ENCODE peak calls at places on chromosomes 6 and 20, in ten cellular contexts. X is pancreas, M is breast epithelium, O is K562, K is BE2C, G is adipocyte, V is stomach, S is brain microvascular endothelial cell, B is GM23338, I is HL-60. A is an unnamed sample.
A peak's percentile ranks its signal among the peaks of the same experiment; 100 is the strongest.

GRCh38 chr6:82767447-82767846 is 298.2 kb downstream of the UBE3D start:
- DNase-seq in O (no peak), G (no peak), B (no peak), S (no peak), M (no peak), X (no peak), K (no peak), I (no peak), V (no peak), A (no peak)

GRCh38 chr6:156107514-156108150 is 652.0 kb upstream of the NOX3 start:
- DNase-seq in B (no peak), I (no peak), M (no peak), S (no peak), G (no peak), K (no peak), X (no peak), O (no peak), V (no peak), A (no peak)

GRCh38 chr20:44054849-44055248 is 132.1 kb downstream of the JPH2 start:
- DNase-seq in G (no peak), B (no peak), X (no peak), O (no peak), K (no peak), S (no peak), I (no peak), V (peak; percentile 8), M (no peak), A (no peak)

GRCh38 chr20:49323622-49324238 is 45.9 kb upstream of the ZNFX1 start:
- DNase-seq in M (no peak), X (no peak), S (peak; percentile 78), K (no peak), O (peak; percentile 68), V (no peak), G (peak; percentile 90), B (peak; percentile 69), I (no peak), A (peak; percentile 82)

GRCh38 chr6:39228111-39228971 is 934 bp downstream of the KCNK5 start:
- DNase-seq in K (no peak), M (no peak), V (no peak), I (no peak), B (no peak), O (peak; percentile 64), X (no peak), G (no peak), S (no peak), A (no peak)

GRCh38 chr20:49270177-49270576 is 7.7 kb downstream of the ZNFX1 start:
- DNase-seq in K (no peak), G (no peak), X (no peak), I (no peak), S (no peak), V (no peak), O (no peak), M (no peak), B (no peak), A (no peak)

GRCh38 chr20:3655032-3655405 is 8.2 kb downstream of the GFRA4 start:
- DNase-seq in B (no peak), S (no peak), G (no peak), I (no peak), M (no peak), V (no peak), K (no peak), X (no peak), O (no peak), A (no peak)

GRCh38 chr6:161850572-161850971 is 576.7 kb upstream of the AGPAT4 start:
- DNase-seq in I (no peak), B (peak; percentile 51), O (no peak), K (no peak), V (no peak), G (no peak), S (no peak), M (no peak), X (no peak), A (no peak)

GRCh38 chr6:155381856-155382690 is 67.8 kb upstream of the TFB1M start:
- DNase-seq in M (no peak), O (no peak), X (no peak), V (no peak), S (peak; percentile 55), G (peak; percentile 47), K (no peak), I (no peak), B (no peak), A (no peak)

GRCh38 chr6:44222486-44222986 is 859 bp upstream of the SLC29A1 start:
- DNase-seq in K (no peak), B (peak; percentile 74), G (no peak), S (no peak), V (no peak), M (no peak), I (no peak), X (no peak), O (no peak), A (no peak)

GRCh38 chr6:56954389-56955170 is at the start of gene BEND6:
- DNase-seq in B (peak; percentile 78), G (peak; percentile 95), M (no peak), V (peak; percentile 27), S (peak; percentile 64), X (peak; percentile 7), O (peak; percentile 86), K (peak; percentile 72), I (peak; percentile 30), A (peak; percentile 6)

GRCh38 chr6:124924333-124924759 is 37.9 kb upstream of the RNF217 start:
- DNase-seq in B (no peak), M (no peak), X (no peak), O (no peak), S (no peak), K (no peak), I (no peak), V (no peak), G (peak; percentile 32), A (no peak)

GRCh38 chr6:21149460-21149859 is 444.1 kb upstream of the SOX4 start:
- DNase-seq in V (no peak), M (no peak), O (no peak), G (no peak), I (no peak), K (no peak), B (no peak), X (no peak), S (no peak), A (no peak)

GRCh38 chr20:46309945-46310344 is 1.6 kb upstream of the CDH22 start:
- DNase-seq in O (no peak), X (no peak), M (no peak), I (no peak), K (no peak), G (no peak), B (no peak), V (no peak), S (no peak), A (no peak)
- H3K27me3 ChIP-seq in O (peaks cover 24% of the 10 kb centered on the region), X (no peaks in the 10 kb centered on the region), M (peaks cover 2% of the 10 kb centered on the region), I (peaks cover 52% of the 10 kb centered on the region), K (peaks cover 37% of the 10 kb centered on the region), G (peaks cover 85% of the 10 kb centered on the region), B (peaks cover 96% of the 10 kb centered on the region), V (peaks cover 35% of the 10 kb centered on the region), S (peaks cover 99% of the 10 kb centered on the region), A (peaks cover 14% of the 10 kb centered on the region)

GRCh38 chr20:23437126-23437894 is 2.2 kb upstream of the CSTL1 start:
- DNase-seq in V (no peak), O (no peak), I (no peak), G (no peak), B (no peak), X (no peak), M (no peak), S (no peak), K (no peak), A (no peak)

GRCh38 chr20:23436681-23437080 is 2.8 kb upstream of the CSTL1 start:
- DNase-seq in V (no peak), I (no peak), O (no peak), S (peak; percentile 33), B (no peak), K (no peak), M (no peak), X (no peak), G (no peak), A (no peak)

GRCh38 chr20:23441850-23442313 is 2.4 kb downstream of the CSTL1 start:
- DNase-seq in I (no peak), V (peak; percentile 68), B (peak; percentile 95), O (peak; percentile 70), X (peak; percentile 10), G (peak; percentile 93), S (peak; percentile 74), M (peak; percentile 68), K (peak; percentile 74), A (peak; percentile 73)

GRCh38 chr20:23442436-23442835 is 3.0 kb downstream of the CSTL1 start:
- DNase-seq in O (no peak), I (no peak), G (no peak), V (no peak), K (no peak), S (no peak), X (no peak), M (no peak), B (no peak), A (no peak)

DNA sequence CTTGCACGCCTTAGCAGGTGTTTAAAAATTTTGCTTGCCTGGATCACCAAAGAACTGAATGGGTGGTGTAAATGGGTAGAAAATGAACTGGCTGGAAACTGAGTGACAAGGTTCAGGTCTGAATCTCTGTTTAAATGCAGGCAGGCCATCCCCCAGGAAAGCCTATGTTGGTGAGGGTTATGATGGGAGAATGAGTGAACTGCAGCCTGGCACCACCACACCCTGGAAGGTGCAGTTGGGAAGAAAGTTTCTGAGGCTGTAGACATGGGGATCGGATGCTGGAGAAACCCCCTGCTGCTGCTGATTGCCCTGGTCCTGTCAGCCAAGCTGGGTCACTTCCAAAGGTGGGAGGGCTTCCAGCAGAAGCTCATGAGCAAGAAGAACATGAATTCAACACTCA is 519 bp downstream of the CSTL1 start:
- DNase-seq in I (no peak), B (no peak), M (no peak), K (no peak), O (no peak), V (no peak), X (no peak), S (no peak), G (no peak), A (no peak)
- H3K27me3 ChIP-seq in I (no peaks in the 10 kb centered on the region), B (no peaks in the 10 kb centered on the region), M (no peaks in the 10 kb centered on the region), K (no peaks in the 10 kb centered on the region), O (no peaks in the 10 kb centered on the region), V (no peaks in the 10 kb centered on the region), X (no peaks in the 10 kb centered on the region), S (no peaks in the 10 kb centered on the region), G (peaks cover 11% of the 10 kb centered on the region), A (peaks cover 18% of the 10 kb centered on the region)

DNA sequence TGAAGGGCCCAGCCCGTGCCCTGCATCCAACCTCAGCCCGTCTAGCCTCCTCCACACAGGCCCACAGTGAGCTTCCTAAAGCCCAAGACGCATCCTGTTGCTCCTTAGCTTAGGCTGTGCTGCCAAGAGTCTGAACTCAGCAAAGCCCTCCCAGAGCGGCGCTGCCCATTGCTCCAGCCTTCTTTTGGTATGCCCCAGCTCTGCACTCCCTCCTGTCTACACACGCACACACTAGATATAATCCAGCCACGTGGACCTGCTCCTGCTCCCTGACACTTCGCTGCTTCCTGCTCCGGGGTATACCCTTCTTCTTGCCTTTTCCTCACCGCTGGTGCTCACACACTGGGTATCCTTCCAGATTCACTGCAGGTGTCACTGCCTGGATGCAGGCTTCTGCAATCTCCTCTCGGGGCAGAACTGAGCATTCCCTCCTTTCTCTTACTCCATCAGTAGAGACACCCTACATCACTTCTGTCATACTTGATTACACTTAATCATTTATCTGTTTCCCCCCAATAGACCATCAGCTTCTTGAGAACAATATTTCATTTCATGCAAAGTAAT is 23.8 kb downstream of the GABRR2 start:
- DNase-seq in G (no peak), S (no peak), K (no peak), I (no peak), X (no peak), V (no peak), M (no peak), B (no peak), O (no peak), A (no peak)
- H3K27me3 ChIP-seq in G (peaks cover 13% of the 10 kb centered on the region), S (peaks cover 23% of the 10 kb centered on the region), K (no peaks in the 10 kb centered on the region), I (no peaks in the 10 kb centered on the region), X (no peaks in the 10 kb centered on the region), V (no peaks in the 10 kb centered on the region), M (no peaks in the 10 kb centered on the region), B (no peaks in the 10 kb centered on the region), O (peaks cover 9% of the 10 kb centered on the region), A (no peaks in the 10 kb centered on the region)

GRCh38 chr6:151482290-151482689 is 11.5 kb upstream of the CCDC170 start:
- DNase-seq in O (no peak), S (no peak), I (no peak), X (no peak), B (no peak), K (no peak), G (peak; percentile 60), M (no peak), V (no peak), A (no peak)
- H3K27me3 ChIP-seq in O (peaks cover 6% of the 10 kb centered on the region), S (no peaks in the 10 kb centered on the region), I (no peaks in the 10 kb centered on the region), X (no peaks in the 10 kb centered on the region), B (no peaks in the 10 kb centered on the region), K (peaks cover 6% of the 10 kb centered on the region), G (no peaks in the 10 kb centered on the region), M (no peaks in the 10 kb centered on the region), V (no peaks in the 10 kb centered on the region), A (no peaks in the 10 kb centered on the region)

A was measured in DND-41.